ENCODE peak calls at places on chromosomes 4 and X, in five cellular contexts. One of them, this sample, is unnamed.

GRCh38 chr4:7103599-7104365 is 35.9 kb upstream of the GRPEL1 start:
- DNase-seq in IMR-90: peak
- DNase-seq in uterus: peak
- DNase-seq in testis: no peak
- DNase-seq in prostate gland: no peak
- DNase-seq in this sample: peak

GRCh38 chrX:44733931-44734330 is 109.9 kb upstream of the DUSP21 start:
- DNase-seq in IMR-90: peak
- DNase-seq in uterus: no peak
- DNase-seq in testis: no peak
- DNase-seq in prostate gland: no peak
- DNase-seq in this sample: no peak

GRCh38 chr4:101952985-101953384 is 162.5 kb downstream of the BANK1 start:
- DNase-seq in IMR-90: no peak
- DNase-seq in uterus: no peak
- DNase-seq in testis: no peak
- DNase-seq in prostate gland: no peak
- DNase-seq in this sample: no peak

GRCh38 chr4:89398146-89398545 is 90.5 kb upstream of the GPRIN3 start:
- DNase-seq in IMR-90: no peak
- DNase-seq in uterus: no peak
- DNase-seq in testis: no peak
- DNase-seq in prostate gland: no peak
- DNase-seq in this sample: no peak

GRCh38 chr4:69322055-69322454 is 41.8 kb downstream of the UGT2B28 start:
- DNase-seq in IMR-90: peak
- DNase-seq in uterus: no peak
- DNase-seq in testis: no peak
- DNase-seq in prostate gland: no peak
- DNase-seq in this sample: no peak

GRCh38 chr4:114180481-114180880 is 201.0 kb upstream of the ARSJ start:
- DNase-seq in IMR-90: peak
- DNase-seq in uterus: peak
- DNase-seq in testis: peak
- DNase-seq in prostate gland: peak
- DNase-seq in this sample: no peak

GRCh38 chr4:108029321-108029720 is 39.6 kb downstream of the HADH start:
- DNase-seq in IMR-90: no peak
- DNase-seq in uterus: no peak
- DNase-seq in testis: no peak
- DNase-seq in prostate gland: no peak
- DNase-seq in this sample: no peak

GRCh38 chrX:137568741-137569469 is 3.0 kb downstream of the ZIC3 start:
- DNase-seq in IMR-90: no peak
- DNase-seq in uterus: no peak
- DNase-seq in testis: no peak
- DNase-seq in prostate gland: no peak
- DNase-seq in this sample: no peak

GRCh38 chrX:42175843-42176242 is 252.5 kb upstream of the CASK start:
- DNase-seq in IMR-90: no peak
- DNase-seq in uterus: no peak
- DNase-seq in testis: no peak
- DNase-seq in prostate gland: no peak
- DNase-seq in this sample: no peak

GRCh38 chr4:3208826-3209225 is 40.1 kb upstream of the MSANTD1 start:
- DNase-seq in IMR-90: no peak
- DNase-seq in uterus: no peak
- DNase-seq in testis: no peak
- DNase-seq in prostate gland: no peak
- DNase-seq in this sample: peak

GRCh38 chrX:118507766-118508165 is 12.2 kb downstream of the DOCK11 start:
- DNase-seq in IMR-90: no peak
- DNase-seq in uterus: no peak
- DNase-seq in testis: no peak
- DNase-seq in prostate gland: no peak
- DNase-seq in this sample: no peak

GRCh38 chr4:72207196-72207595 is 175.4 kb downstream of the NPFFR2 start:
- DNase-seq in IMR-90: no peak
- DNase-seq in uterus: no peak
- DNase-seq in testis: no peak
- DNase-seq in prostate gland: no peak
- DNase-seq in this sample: no peak

GRCh38 chr4:112189754-112190153 is 41.8 kb upstream of the AP1AR start:
- DNase-seq in IMR-90: peak
- DNase-seq in uterus: no peak
- DNase-seq in testis: no peak
- DNase-seq in prostate gland: no peak
- DNase-seq in this sample: no peak

GRCh38 chr4:145734576-145735329 is 54.8 kb downstream of the C4orf51 start:
- DNase-seq in IMR-90: peak
- DNase-seq in uterus: peak
- DNase-seq in testis: no peak
- DNase-seq in prostate gland: peak
- DNase-seq in this sample: no peak

GRCh38 chr4:15754323-15754722 is 23.8 kb upstream of the CD38 start:
- DNase-seq in IMR-90: peak
- DNase-seq in uterus: no peak
- DNase-seq in testis: no peak
- DNase-seq in prostate gland: no peak
- DNase-seq in this sample: no peak

GRCh38 chrX:108224727-108225455 is 133.3 kb downstream of the ATG4A start:
- DNase-seq in IMR-90: peak
- DNase-seq in uterus: no peak
- DNase-seq in testis: peak
- DNase-seq in prostate gland: peak
- DNase-seq in this sample: no peak

GRCh38 chr4:11424000-11424399 is 4.7 kb downstream of the HS3ST1 start:
- DNase-seq in IMR-90: peak
- DNase-seq in uterus: peak
- DNase-seq in testis: peak
- DNase-seq in prostate gland: peak
- DNase-seq in this sample: no peak

GRCh38 chr4:87530868-87531267 is 1.7 kb upstream of the SPARCL1 start:
- DNase-seq in IMR-90: peak
- DNase-seq in uterus: peak
- DNase-seq in testis: peak
- DNase-seq in prostate gland: peak
- DNase-seq in this sample: no peak

GRCh38 chr4:159906051-159906450 is 803.2 kb downstream of the RAPGEF2 start:
- DNase-seq in IMR-90: no peak
- DNase-seq in uterus: no peak
- DNase-seq in testis: no peak
- DNase-seq in prostate gland: no peak
- DNase-seq in this sample: no peak

GRCh38 chrX:68273887-68274286 is 159.4 kb downstream of the OPHN1 start:
- DNase-seq in IMR-90: peak
- DNase-seq in uterus: no peak
- DNase-seq in testis: no peak
- DNase-seq in prostate gland: no peak
- DNase-seq in this sample: no peak

GRCh38 chrX:39603291-39603690 is 494.5 kb downstream of the BCOR start:
- DNase-seq in IMR-90: no peak
- DNase-seq in uterus: no peak
- DNase-seq in testis: no peak
- DNase-seq in prostate gland: no peak
- DNase-seq in this sample: no peak

GRCh38 chrX:66110112-66110511 is 53.9 kb upstream of the HEPH start:
- DNase-seq in IMR-90: peak
- DNase-seq in uterus: no peak
- DNase-seq in testis: no peak
- DNase-seq in prostate gland: no peak
- DNase-seq in this sample: no peak

GRCh38 chr4:138749303-138749702 is 266.3 kb upstream of the NOCT start:
- DNase-seq in IMR-90: peak
- DNase-seq in uterus: no peak
- DNase-seq in testis: no peak
- DNase-seq in prostate gland: no peak
- DNase-seq in this sample: no peak

GRCh38 chr4:52015366-52015765 is 4.8 kb downstream of the LRRC66 start:
- DNase-seq in IMR-90: no peak
- DNase-seq in uterus: no peak
- DNase-seq in testis: no peak
- DNase-seq in prostate gland: no peak
- DNase-seq in this sample: no peak

GRCh38 chrX:118216086-118216485 is 99.5 kb upstream of the KLHL13 start:
- DNase-seq in IMR-90: no peak
- DNase-seq in uterus: no peak
- DNase-seq in testis: no peak
- DNase-seq in prostate gland: no peak
- DNase-seq in this sample: no peak

GRCh38 chrX:115912372-115912897 is 258.1 kb upstream of the AGTR2 start:
- DNase-seq in IMR-90: no peak
- DNase-seq in uterus: no peak
- DNase-seq in testis: no peak
- DNase-seq in prostate gland: no peak
- DNase-seq in this sample: no peak

GRCh38 chrX:36434521-36434920 is 515.0 kb downstream of the CFAP47 start:
- DNase-seq in IMR-90: peak
- DNase-seq in uterus: no peak
- DNase-seq in testis: no peak
- DNase-seq in prostate gland: no peak
- DNase-seq in this sample: no peak

GRCh38 chr4:24103434-24104168 is 213.8 kb upstream of the PPARGC1A start:
- DNase-seq in IMR-90: peak
- DNase-seq in uterus: no peak
- DNase-seq in testis: no peak
- DNase-seq in prostate gland: no peak
- DNase-seq in this sample: no peak

GRCh38 chr4:145388043-145388442 is 93.6 kb upstream of the SMAD1 start:
- DNase-seq in IMR-90: no peak
- DNase-seq in uterus: no peak
- DNase-seq in testis: no peak
- DNase-seq in prostate gland: no peak
- DNase-seq in this sample: no peak

GRCh38 chrX:24619647-24620046 is 27.5 kb downstream of the PCYT1B start:
- DNase-seq in IMR-90: peak
- DNase-seq in uterus: no peak
- DNase-seq in testis: peak
- DNase-seq in prostate gland: no peak
- DNase-seq in this sample: no peak

GRCh38 chr4:107896158-107896645 is 35.1 kb upstream of the CYP2U1 start:
- DNase-seq in IMR-90: peak
- DNase-seq in uterus: no peak
- DNase-seq in testis: no peak
- DNase-seq in prostate gland: peak
- DNase-seq in this sample: no peak

GRCh38 chr4:141575884-141576283 is 60.5 kb upstream of the IL15 start:
- DNase-seq in IMR-90: no peak
- DNase-seq in uterus: no peak
- DNase-seq in testis: no peak
- DNase-seq in prostate gland: no peak
- DNase-seq in this sample: no peak

DNA sequence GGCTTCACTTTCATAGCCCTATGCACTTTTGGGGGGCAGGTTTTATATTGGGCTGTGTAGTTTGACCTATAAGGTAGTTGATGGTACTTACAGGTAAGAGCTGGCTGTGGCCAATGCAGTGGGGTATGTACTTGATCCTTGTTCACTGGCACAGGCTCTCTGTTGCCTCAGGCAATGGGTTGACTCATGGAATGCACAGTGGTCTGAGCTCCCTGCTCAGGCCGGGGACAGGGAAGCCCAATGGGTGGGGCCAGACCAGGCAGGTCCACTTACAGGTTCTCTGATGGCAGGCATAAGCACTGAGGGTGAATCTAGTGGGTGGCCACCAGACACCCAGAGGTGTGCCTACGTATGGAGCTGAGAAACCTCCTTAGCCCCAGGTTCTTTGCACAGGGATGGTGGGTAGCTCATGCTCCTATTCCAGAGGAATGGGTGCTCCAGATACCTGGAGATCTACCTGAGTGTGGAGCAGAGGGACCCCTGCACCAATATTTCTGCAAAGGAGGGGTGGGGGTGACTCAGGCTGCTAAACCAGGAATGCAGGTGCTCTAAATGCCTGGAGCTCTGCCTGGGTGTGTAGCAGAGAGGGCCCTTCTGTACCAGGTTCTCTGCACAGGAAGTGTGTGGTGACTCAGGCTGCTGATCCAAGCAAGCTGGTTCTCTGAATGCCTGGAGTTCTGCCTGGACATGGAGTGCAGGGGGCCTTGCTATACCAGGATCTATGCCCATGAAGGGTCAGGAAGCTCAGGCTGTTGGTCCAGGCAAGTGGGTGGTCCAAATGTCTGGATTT is 52.3 kb downstream of the IL1RAPL2 start:
- DNase-seq in IMR-90: no peak
- DNase-seq in uterus: no peak
- DNase-seq in testis: no peak
- DNase-seq in prostate gland: no peak
- DNase-seq in this sample: no peak
- TF ChIP-seq CTCF in IMR-90: no peak
- TF ChIP-seq CTCF in uterus: no peak
- TF ChIP-seq CTCF in testis: no peak
- TF ChIP-seq CTCF in prostate gland: no peak
- TF ChIP-seq CTCF in this sample: no peak

GRCh38 chrX:47629419-47630210 is at the start of gene CFP:
- DNase-seq in IMR-90: no peak
- DNase-seq in uterus: no peak
- DNase-seq in testis: no peak
- DNase-seq in prostate gland: no peak
- DNase-seq in this sample: no peak
- H3K27ac ChIP-seq in IMR-90: no peak
- H3K27ac ChIP-seq in uterus: no peak
- H3K27ac ChIP-seq in testis: no peak
- H3K27ac ChIP-seq in prostate gland: no peak
- H3K27ac ChIP-seq in this sample: no peak

GRCh38 chr4:153465145-153465544 is 1.0 kb upstream of the TMEM131L start:
- DNase-seq in IMR-90: no peak
- DNase-seq in uterus: no peak
- DNase-seq in testis: no peak
- DNase-seq in prostate gland: no peak
- DNase-seq in this sample: no peak
- TF ChIP-seq POLR2A in IMR-90: no peak
- TF ChIP-seq POLR2A in uterus: no peak
- TF ChIP-seq POLR2A in testis: no peak
- TF ChIP-seq POLR2A in prostate gland: no peak
- TF ChIP-seq POLR2A in this sample: no peak

DNA sequence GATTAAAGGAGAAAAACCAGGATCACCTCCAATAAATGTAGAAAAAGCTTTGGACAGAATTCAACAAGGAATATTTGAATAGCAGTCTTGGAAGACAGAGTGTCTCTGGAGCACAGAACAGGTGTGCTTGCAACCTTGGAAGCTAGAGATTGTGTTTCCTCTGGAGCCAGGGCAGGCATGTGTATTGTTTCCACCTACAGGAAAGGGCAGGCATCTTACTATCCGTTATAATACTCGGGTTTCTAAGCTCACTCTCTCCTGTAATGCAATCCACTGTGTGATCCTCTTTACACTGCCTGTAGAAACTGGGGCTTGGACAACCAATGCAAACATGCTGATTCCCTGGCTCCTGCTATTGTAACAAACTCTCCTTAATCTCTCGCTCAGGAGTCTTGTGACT is 14.4 kb downstream of the CCDC110 start:
- DNase-seq in IMR-90: no peak
- DNase-seq in uterus: no peak
- DNase-seq in testis: no peak
- DNase-seq in prostate gland: no peak
- DNase-seq in this sample: no peak
- TF ChIP-seq CTCF in IMR-90: no peak
- TF ChIP-seq CTCF in uterus: no peak
- TF ChIP-seq CTCF in testis: no peak
- TF ChIP-seq CTCF in prostate gland: no peak
- TF ChIP-seq CTCF in this sample: no peak

GRCh38 chr4:40205259-40206198 is 8.7 kb downstream of the RHOH start:
- DNase-seq in IMR-90: no peak
- DNase-seq in uterus: no peak
- DNase-seq in testis: no peak
- DNase-seq in prostate gland: no peak
- DNase-seq in this sample: no peak
- H3K27ac ChIP-seq in IMR-90: no peak
- H3K27ac ChIP-seq in uterus: no peak
- H3K27ac ChIP-seq in testis: no peak
- H3K27ac ChIP-seq in prostate gland: no peak
- H3K27ac ChIP-seq in this sample: no peak